ENCODE peak calls at places on chromosomes 5 and 9, in ten cellular contexts. M is cardiac fibroblast, X is pancreas, B is AG04449, J is PC-3, A is iPS DF 6.9, S is sigmoid colon, E is tibial artery, W is coronary artery, D is thyroid gland. N is an unnamed sample.
A peak's percentile ranks its signal among the peaks of the same experiment; 100 is the strongest.

GRCh38 chr5:93596676-93597441 is 13.8 kb downstream of the NR2F1 start:
- DNase-seq in M (no peak), A (no peak), W (no peak), S (no peak), X (no peak), J (peak; percentile 45), B (no peak), D (no peak), E (no peak), N (no peak)

GRCh38 chr5:53590759-53591158 is 30.3 kb downstream of the NDUFS4 start:
- DNase-seq in E (no peak), M (no peak), W (no peak), S (no peak), D (no peak), X (no peak), B (no peak), J (no peak), A (no peak), N (no peak)

GRCh38 chr5:54655761-54656160 is 138.2 kb downstream of the SNX18 start:
- DNase-seq in M (no peak), A (no peak), B (no peak), D (no peak), X (no peak), J (no peak), E (no peak), W (no peak), S (no peak), N (no peak)

GRCh38 chr5:133925866-133926488 is 42.4 kb downstream of the C5orf15 start:
- DNase-seq in S (no peak), J (peak; percentile 73), E (no peak), X (no peak), B (no peak), A (no peak), M (peak; percentile 7), D (no peak), W (no peak), N (no peak)

GRCh38 chr5:34639852-34640626 is 16.1 kb upstream of the RAI14 start:
- DNase-seq in D (no peak), B (peak; percentile 82), M (peak; percentile 33), W (no peak), S (no peak), A (no peak), E (no peak), X (no peak), J (no peak), N (no peak)

GRCh38 chr9:89425024-89425805 is 72.7 kb downstream of the SEMA4D start:
- DNase-seq in X (no peak), S (no peak), E (no peak), J (no peak), M (no peak), W (no peak), A (no peak), B (no peak), D (no peak), N (no peak)

GRCh38 chr5:123088031-123088805 is 823 bp upstream of the PRDM6 start:
- DNase-seq in A (no peak), D (no peak), J (no peak), W (peak; percentile 85), B (no peak), M (no peak), X (no peak), S (peak; percentile 80), E (peak; percentile 51), N (no peak)

GRCh38 chr9:110875275-110875674 is 163.0 kb downstream of the LPAR1 start:
- DNase-seq in A (peak; percentile 39), W (peak; percentile 74), E (peak; percentile 64), J (no peak), X (no peak), D (peak; percentile 4), B (no peak), M (no peak), S (peak; percentile 73), N (no peak)

GRCh38 chr9:72614057-72614456 is 92.6 kb downstream of the TMC1 start:
- DNase-seq in J (no peak), M (no peak), B (no peak), W (no peak), D (peak; percentile 44), A (no peak), E (no peak), X (no peak), S (no peak), N (no peak)

GRCh38 chr9:137070906-137071275 is 534 bp upstream of the SAPCD2 start:
- DNase-seq in B (no peak), J (no peak), A (no peak), S (no peak), E (no peak), W (no peak), M (no peak), X (peak; percentile 62), D (no peak), N (no peak)

GRCh38 chr9:137067860-137068538 is 2.4 kb downstream of the SAPCD2 start:
- DNase-seq in J (peak; percentile 87), A (no peak), B (no peak), M (peak; percentile 79), S (peak; percentile 88), E (peak; percentile 64), W (no peak), D (peak; percentile 79), X (peak; percentile 91), N (no peak)

GRCh38 chr9:137070201-137070905 is at the start of gene SAPCD2:
- DNase-seq in A (no peak), W (no peak), S (peak; percentile 90), D (peak; percentile 93), J (peak; percentile 88), M (peak; percentile 82), X (peak; percentile 87), E (peak; percentile 84), B (no peak), N (no peak)

GRCh38 chr9:137068539-137069507 is 1.5 kb downstream of the SAPCD2 start:
- DNase-seq in M (no peak), E (no peak), S (no peak), W (no peak), A (no peak), D (no peak), B (no peak), J (no peak), X (no peak), N (no peak)

DNA sequence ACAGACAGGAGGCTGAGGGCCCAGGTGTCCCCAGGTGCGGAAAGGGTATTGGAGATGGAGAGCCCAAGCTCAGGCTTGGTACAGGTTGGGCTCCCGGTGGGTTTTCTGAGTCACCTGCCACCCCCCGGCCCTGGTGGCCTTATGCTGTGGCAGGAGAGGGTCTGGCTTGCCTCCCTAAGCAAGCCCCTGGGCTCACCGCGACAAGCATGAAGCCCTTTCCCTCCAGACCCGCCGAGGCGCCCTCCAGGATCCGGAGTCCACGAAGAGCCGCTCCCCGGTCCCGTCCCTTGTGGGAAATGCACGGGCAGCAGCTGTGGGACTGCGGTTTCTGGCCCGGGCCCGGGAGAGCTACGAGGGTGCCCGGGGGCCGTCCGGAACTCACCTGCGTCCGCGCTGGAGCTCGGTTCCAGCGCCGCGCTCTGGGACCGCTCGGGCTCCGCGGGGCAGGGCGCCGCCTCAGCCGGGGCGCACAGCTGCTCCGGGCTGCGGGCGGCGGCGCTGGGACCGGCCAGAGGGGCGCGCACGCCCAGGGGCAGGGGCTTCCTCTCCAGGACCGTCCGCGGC is 767 bp downstream of the SAPCD2 start:
- DNase-seq in M (no peak), B (no peak), A (no peak), J (no peak), E (no peak), D (no peak), S (no peak), W (no peak), X (no peak), N (no peak)
- H3K4me3 ChIP-seq in M (peak overlapping the region; percentile 41), B (peak overlapping the region; percentile 40), A (peak overlapping the region; percentile 76), J (peak overlapping the region; percentile 84), E (no peak overlapping the region), D (no peak overlapping the region), S (no peak overlapping the region), W (peak overlapping the region; percentile 70), X (no peak overlapping the region), N (peak overlapping the region; percentile 34)

GRCh38 chr9:92775466-92775865 is 10.8 kb upstream of the BICD2 start:
- DNase-seq in D (no peak), A (no peak), B (no peak), E (no peak), J (no peak), S (no peak), W (no peak), M (no peak), X (no peak), N (no peak)
- H3K4me3 ChIP-seq in D (no peak overlapping the region), A (no peak overlapping the region), B (no peak overlapping the region), E (no peak overlapping the region), J (no peak overlapping the region), S (no peak overlapping the region), W (no peak overlapping the region), M (no peak overlapping the region), X (no peak overlapping the region), N (no peak overlapping the region)

DNA sequence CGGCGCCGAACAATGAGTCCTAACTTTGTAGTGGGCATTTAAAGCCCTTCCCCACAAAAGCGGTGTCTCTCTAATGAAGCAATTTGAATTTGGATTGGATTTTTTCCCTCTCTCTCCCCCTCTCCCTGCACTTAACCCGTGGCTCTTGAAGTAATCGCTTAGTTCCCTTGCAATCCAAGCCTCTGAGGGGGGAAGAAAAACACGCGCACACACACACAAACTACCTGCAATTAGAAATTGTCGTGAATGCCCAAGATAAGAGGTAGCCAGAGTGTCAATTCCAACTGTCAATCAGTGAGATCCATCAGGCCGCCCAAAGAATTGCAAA is 1.2 kb downstream of the LHX6 start:
- DNase-seq in S (no peak), X (no peak), W (no peak), J (peak; percentile 16), D (no peak), M (no peak), A (no peak), E (no peak), B (no peak), N (no peak)
- H3K4me3 ChIP-seq in S (peak overlapping the region; percentile 27), X (no peak overlapping the region), W (peak overlapping the region; percentile 64), J (peak overlapping the region; percentile 71), D (no peak overlapping the region), M (no peak overlapping the region), A (no peak overlapping the region), E (peak overlapping the region; percentile 34), B (no peak overlapping the region), N (no peak overlapping the region)

GRCh38 chr9:114384836-114385411 is 2.9 kb downstream of the AKNA start:
- DNase-seq in J (no peak), M (no peak), X (no peak), D (no peak), E (no peak), S (no peak), A (no peak), B (no peak), W (no peak), N (no peak)

GRCh38 chr9:114386886-114387677 is 700 bp downstream of the AKNA start:
- DNase-seq in W (no peak), B (no peak), S (peak; percentile 81), M (peak; percentile 22), J (no peak), D (peak; percentile 41), E (peak; percentile 63), A (no peak), X (no peak), N (no peak)

GRCh38 chr9:114383866-114384231 is 3.9 kb downstream of the AKNA start:
- DNase-seq in A (no peak), W (no peak), E (no peak), B (no peak), S (no peak), X (no peak), J (no peak), D (no peak), M (no peak), N (no peak)

GRCh38 chr9:114386361-114386885 is 1.4 kb downstream of the AKNA start:
- DNase-seq in J (no peak), W (no peak), D (no peak), X (no peak), E (no peak), M (no peak), A (no peak), B (no peak), S (no peak), N (no peak)

GRCh38 chr9:114385412-114386181 is 2.2 kb downstream of the AKNA start:
- DNase-seq in J (peak; percentile 87), D (peak; percentile 46), A (no peak), S (peak; percentile 89), X (no peak), E (peak; percentile 86), W (peak; percentile 89), B (no peak), M (peak; percentile 92), N (no peak)
- H3K4me3 ChIP-seq in J (peak overlapping the region; percentile 39), D (no peak overlapping the region), A (no peak overlapping the region), S (peak overlapping the region; percentile 60), X (no peak overlapping the region), E (peak overlapping the region; percentile 65), W (peak overlapping the region; percentile 68), B (peak overlapping the region; percentile 35), M (peak overlapping the region; percentile 7), N (no peak overlapping the region)

N was measured in Panc1.